ENCODE peak calls at places on chromosomes 12 and 14, in four cellular contexts. V, T, F and G are unnamed samples.

GRCh38 chr14:70585221-70585620 is 15.2 kb downstream of the MED6 start:
- DNase-seq in V (peak), T (no peak), F (no peak), G (no peak)

GRCh38 chr12:27424631-27425230 is 21.8 kb upstream of the SMCO2 start:
- DNase-seq in V (peak), T (no peak), F (no peak), G (no peak)

GRCh38 chr14:45181329-45181728 is 45.6 kb downstream of the FANCM start:
- DNase-seq in V (no peak), T (no peak), F (no peak), G (no peak)

GRCh38 chr14:74875941-74876913 is at the start of gene PROX2:
- DNase-seq in V (no peak), T (no peak), F (no peak), G (no peak)

GRCh38 chr14:103207038-103207403 is 83.8 kb downstream of the TNFAIP2 start:
- DNase-seq in V (no peak), T (no peak), F (peak), G (peak)

GRCh38 chr12:58026892-58027891 is 85.8 kb downstream of the ATP23 start:
- DNase-seq in V (no peak), T (no peak), F (no peak), G (no peak)

GRCh38 chr12:130031571-130032189 is 127.9 kb upstream of the TMEM132D start:
- DNase-seq in V (peak), T (peak), F (no peak), G (no peak)

GRCh38 chr12:68011882-68012207 is 22.6 kb downstream of the IFNG-AS1 start:
- DNase-seq in V (no peak), T (no peak), F (no peak), G (no peak)

GRCh38 chr14:73290279-73290678 is 53.0 kb downstream of the PAPLN start:
- DNase-seq in V (peak), T (no peak), F (no peak), G (no peak)

GRCh38 chr12:121765573-121765972 is 27.9 kb downstream of the RHOF start:
- DNase-seq in V (no peak), T (no peak), F (peak), G (no peak)

GRCh38 chr12:56333197-56333678 is 562 bp downstream of the PAN2 start:
- DNase-seq in V (no peak), T (no peak), F (no peak), G (no peak)

GRCh38 chr12:114916531-114916930 is 232.6 kb upstream of the TBX3 start:
- DNase-seq in V (no peak), T (no peak), F (no peak), G (no peak)

GRCh38 chr12:93361159-93361919 is 16.4 kb upstream of the NUDT4 start:
- DNase-seq in V (no peak), T (no peak), F (no peak), G (no peak)

GRCh38 chr14:100885196-100886030 is 18.1 kb downstream of the RTL1 start:
- DNase-seq in V (no peak), T (no peak), F (no peak), G (no peak)

GRCh38 chr12:55899035-55899434 is 28.7 kb downstream of the PYM1 start:
- DNase-seq in V (no peak), T (no peak), F (no peak), G (no peak)

GRCh38 chr12:1594295-1595025 is at the start of gene FBXL14:
- DNase-seq in V (peak), T (peak), F (peak), G (peak)

GRCh38 chr12:79983969-79984629 is 49.2 kb upstream of the PPP1R12A start:
- DNase-seq in V (no peak), T (no peak), F (no peak), G (no peak)

GRCh38 chr12:72365151-72365550 is 93.0 kb downstream of the TRHDE start:
- DNase-seq in V (no peak), T (no peak), F (no peak), G (no peak)

GRCh38 chr14:35898217-35898775 is 72.2 kb downstream of the BRMS1L start:
- DNase-seq in V (no peak), T (no peak), F (no peak), G (no peak)

GRCh38 chr12:69966409-69966808 is 141.4 kb downstream of the MYRFL start:
- DNase-seq in V (no peak), T (no peak), F (no peak), G (peak)

GRCh38 chr12:62581288-62582064 is 114.8 kb downstream of the MON2 start:
- DNase-seq in V (peak), T (no peak), F (no peak), G (no peak)

GRCh38 chr14:100547633-100548294 is 39.5 kb downstream of the BEGAIN start:
- DNase-seq in V (no peak), T (no peak), F (no peak), G (peak)

GRCh38 chr14:68140801-68141200 is 321.2 kb downstream of the RAD51B start:
- DNase-seq in V (no peak), T (no peak), F (no peak), G (no peak)

GRCh38 chr12:2582631-2583616 is 211.8 kb upstream of the FKBP4 start:
- DNase-seq in V (peak), T (peak), F (no peak), G (peak)

GRCh38 chr14:103472939-103473338 is 49.7 kb downstream of the CKB start:
- DNase-seq in V (no peak), T (no peak), F (no peak), G (no peak)

GRCh38 chr14:104770851-104771272 is 17.9 kb downstream of the SIVA1 start:
- DNase-seq in V (peak), T (no peak), F (no peak), G (no peak)

GRCh38 chr14:64707661-64708060 is 3.4 kb downstream of the PLEKHG3 start:
- DNase-seq in V (no peak), T (no peak), F (peak), G (no peak)

GRCh38 chr14:85482549-85482948 is 47.4 kb upstream of the FLRT2 start:
- DNase-seq in V (no peak), T (no peak), F (no peak), G (no peak)

GRCh38 chr12:22981711-22982110 is 356.7 kb downstream of the ETNK1 start:
- DNase-seq in V (no peak), T (no peak), F (no peak), G (no peak)

GRCh38 chr12:54128466-54128865 is 60.3 kb downstream of the SMUG1 start:
- DNase-seq in V (no peak), T (no peak), F (no peak), G (no peak)

GRCh38 chr12:56188116-56188785 is 1.0 kb downstream of the SMARCC2 start:
- DNase-seq in V (no peak), T (no peak), F (no peak), G (no peak)

GRCh38 chr14:24363401-24363800 is 4.6 kb upstream of the NFATC4 start:
- DNase-seq in V (no peak), T (no peak), F (peak), G (no peak)

GRCh38 chr12:79929065-79929464 is 5.8 kb downstream of the PPP1R12A start:
- DNase-seq in V (no peak), T (no peak), F (no peak), G (no peak)

GRCh38 chr12:109678732-109679131 is 34.9 kb upstream of the FAM222A start:
- DNase-seq in V (no peak), T (no peak), F (no peak), G (no peak)

GRCh38 chr14:50832935-50833607 is 2.1 kb upstream of the NIN start:
- DNase-seq in V (no peak), T (no peak), F (no peak), G (no peak)

GRCh38 chr12:117012189-117012805 is 86.9 kb downstream of the TESC start:
- DNase-seq in V (no peak), T (no peak), F (no peak), G (no peak)

GRCh38 chr12:31003861-31004640 is 69.6 kb upstream of the DDX11 start:
- DNase-seq in V (no peak), T (no peak), F (no peak), G (peak)

GRCh38 chr12:10615532-10615931 is 2.1 kb upstream of the MAGOHB start:
- DNase-seq in V (no peak), T (no peak), F (no peak), G (no peak)
- TF ChIP-seq CTCF in V (no peak), T (peak), F (no peak), G (no peak)

GRCh38 chr12:120225852-120226640 is 25.1 kb upstream of the RPLP0 start:
- DNase-seq in V (peak), T (no peak), F (no peak), G (no peak)
- TF ChIP-seq CTCF in V (peak), T (no peak), F (no peak), G (no peak)

GRCh38 chr14:77653473-77653872 is 37.0 kb upstream of the SPTLC2 start:
- DNase-seq in V (no peak), T (peak), F (no peak), G (peak)
- TF ChIP-seq CTCF in V (no peak), T (peak), F (no peak), G (no peak)

DNA sequence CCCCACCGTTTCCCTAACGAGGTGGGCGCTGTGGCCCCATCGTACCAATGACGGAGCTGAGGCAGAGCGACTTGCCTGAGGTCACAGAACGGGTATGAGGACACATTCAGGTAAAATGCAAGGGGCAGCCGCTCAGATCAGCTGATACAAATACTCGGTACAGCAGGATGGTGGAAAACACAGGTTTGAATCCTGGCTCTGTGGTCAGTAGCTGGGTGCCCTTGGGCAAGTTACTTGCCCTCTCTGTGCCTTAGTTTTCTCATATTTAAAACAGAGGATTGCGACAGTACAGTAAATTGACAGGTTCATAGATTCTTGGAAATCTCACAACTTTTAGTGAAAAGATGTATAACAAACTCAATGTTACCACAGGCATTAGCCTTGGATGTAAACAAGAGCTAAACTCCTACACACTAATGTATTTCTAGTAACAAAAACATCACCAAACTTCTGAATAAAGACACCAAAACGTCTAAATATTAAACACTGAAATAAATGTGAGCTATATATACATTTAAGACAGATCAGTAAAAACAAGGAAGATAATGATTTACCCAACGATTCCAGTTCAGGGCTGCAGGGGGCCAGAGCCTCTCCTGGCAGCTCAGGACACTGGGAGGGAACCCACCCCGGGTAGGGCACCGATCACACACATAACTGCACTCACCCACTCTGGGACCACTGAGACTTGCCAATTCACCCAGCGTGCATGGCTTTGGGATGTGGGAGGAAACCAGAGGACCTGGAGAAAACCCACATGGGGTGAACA is 128.4 kb downstream of the RBM19 start:
- DNase-seq in V (no peak), T (no peak), F (no peak), G (no peak)
- TF ChIP-seq CTCF in V (no peak), T (peak), F (no peak), G (no peak)

GRCh38 chr12:21296751-21297406 is 37.8 kb downstream of the SLCO1A2 start:
- DNase-seq in V (peak), T (peak), F (no peak), G (no peak)
- TF ChIP-seq CTCF in V (peak), T (peak), F (peak), G (no peak)

DNA sequence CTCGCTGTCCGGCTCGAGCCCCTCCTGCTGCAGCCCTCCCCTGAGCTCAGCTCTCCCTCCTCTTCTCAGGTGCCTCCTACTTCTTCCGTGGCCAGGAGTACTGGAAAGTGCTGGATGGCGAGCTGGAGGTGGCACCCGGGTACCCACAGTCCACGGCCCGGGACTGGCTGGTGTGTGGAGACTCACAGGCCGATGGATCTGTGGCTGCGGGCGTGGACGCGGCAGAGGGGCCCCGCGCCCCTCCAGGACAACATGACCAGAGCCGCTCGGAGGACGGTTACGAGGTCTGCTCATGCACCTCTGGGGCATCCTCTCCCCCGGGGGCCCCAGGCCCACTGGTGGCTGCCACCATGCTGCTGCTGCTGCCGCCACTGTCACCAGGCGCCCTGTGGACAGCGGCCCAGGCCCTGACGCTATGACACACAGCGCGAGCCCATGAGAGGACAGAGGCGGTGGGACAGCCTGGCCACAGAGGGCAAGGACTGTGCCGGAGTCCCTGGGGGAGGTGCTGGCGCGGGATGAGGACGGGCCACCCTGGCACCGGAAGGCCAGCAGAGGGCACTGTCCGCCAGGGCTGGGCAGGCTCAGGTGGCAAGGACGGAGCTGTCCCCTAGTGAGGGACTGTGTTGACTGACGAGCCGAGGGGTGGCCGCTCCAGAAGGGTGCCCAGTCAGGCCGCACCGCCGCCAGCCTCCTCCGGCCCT is 22.8 kb downstream of the MMP17 start:
- DNase-seq in V (no peak), T (no peak), F (no peak), G (no peak)
- TF ChIP-seq CTCF in V (no peak), T (peak), F (peak), G (no peak)